ENCODE peak calls at places on chromosomes 5 and 9, in five cellular contexts. W is CD8-positive, alpha-beta memory T cell; H is caudate nucleus; Z is brain microvascular endothelial cell; I is keratinocyte. Y is an unnamed sample.

GRCh38 chr5:173789031-173789920 is 98.9 kb upstream of the CPEB4 start:
- DNase-seq in W (no peak), H (no peak), Z (peak), I (no peak), Y (no peak)

GRCh38 chr9:109801484-109801883 is 21.5 kb downstream of the PALM2AKAP2 start:
- DNase-seq in W (no peak), H (no peak), Z (no peak), I (no peak), Y (no peak)

GRCh38 chr5:58972301-58972700 is 389.4 kb downstream of the RAB3C start:
- DNase-seq in W (no peak), H (no peak), Z (peak), I (no peak), Y (no peak)

GRCh38 chr9:105436753-105437152 is 11.1 kb upstream of the FSD1L start:
- DNase-seq in W (no peak), H (no peak), Z (no peak), I (no peak), Y (no peak)

GRCh38 chr5:68116868-68117411 is 98.6 kb upstream of the PIK3R1 start:
- DNase-seq in W (no peak), H (no peak), Z (no peak), I (no peak), Y (no peak)

GRCh38 chr5:14036947-14037346 is 92.5 kb upstream of the DNAH5 start:
- DNase-seq in W (no peak), H (no peak), Z (no peak), I (no peak), Y (no peak)

GRCh38 chr5:64513492-64513891 is 7.7 kb downstream of the RGS7BP start:
- DNase-seq in W (no peak), H (no peak), Z (no peak), I (no peak), Y (no peak)

GRCh38 chr5:174910245-174910737 is 185.9 kb downstream of the MSX2 start:
- DNase-seq in W (peak), H (peak), Z (peak), I (no peak), Y (no peak)

GRCh38 chr5:57176350-57176857 is 2.5 kb downstream of the GPBP1 start:
- DNase-seq in W (peak), H (no peak), Z (no peak), I (no peak), Y (no peak)

GRCh38 chr9:73412874-73413273 is 261.2 kb downstream of the ANXA1 start:
- DNase-seq in W (no peak), H (no peak), Z (no peak), I (no peak), Y (no peak)

GRCh38 chr5:159185773-159186172 is 23.6 kb downstream of the RNF145 start:
- DNase-seq in W (no peak), H (no peak), Z (no peak), I (no peak), Y (no peak)

DNA sequence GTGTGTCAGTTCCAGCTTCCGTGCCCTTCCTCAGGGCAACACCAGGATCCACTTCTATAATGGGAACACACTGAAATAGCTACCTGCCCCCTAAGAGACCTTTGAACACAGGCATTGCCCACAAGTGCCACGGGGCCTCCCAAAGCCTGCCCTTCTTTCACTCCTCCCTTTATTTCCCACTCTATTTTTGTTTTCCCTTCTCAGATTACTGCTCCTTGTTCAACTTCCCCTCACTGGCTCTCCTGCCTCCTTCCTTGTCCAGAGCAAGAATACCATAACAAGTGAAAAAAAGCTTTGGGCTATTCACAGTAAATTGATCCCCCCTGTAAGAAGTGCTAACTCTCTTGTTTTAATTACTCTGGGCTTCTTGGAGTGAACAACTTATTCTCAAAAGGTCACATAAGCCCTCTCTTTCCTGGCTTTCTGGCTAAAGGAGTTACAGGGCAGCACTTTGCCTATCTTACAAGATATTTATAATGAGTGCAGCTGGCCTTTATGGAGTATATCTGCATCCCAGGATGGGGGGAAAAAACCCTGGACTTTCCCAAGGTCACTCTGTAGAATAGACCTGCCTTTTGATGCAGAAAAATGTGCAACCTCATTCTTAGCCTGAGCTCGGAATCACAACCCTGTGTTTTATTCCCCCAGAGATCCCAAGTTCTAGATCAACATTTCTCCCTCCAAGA is 11.3 kb downstream of the CTXN3 start:
- DNase-seq in W (no peak), H (no peak), Z (no peak), I (no peak), Y (no peak)
- H3K27ac ChIP-seq in W (no peak), H (no peak), Z (no peak), I (no peak), Y (no peak)

DNA sequence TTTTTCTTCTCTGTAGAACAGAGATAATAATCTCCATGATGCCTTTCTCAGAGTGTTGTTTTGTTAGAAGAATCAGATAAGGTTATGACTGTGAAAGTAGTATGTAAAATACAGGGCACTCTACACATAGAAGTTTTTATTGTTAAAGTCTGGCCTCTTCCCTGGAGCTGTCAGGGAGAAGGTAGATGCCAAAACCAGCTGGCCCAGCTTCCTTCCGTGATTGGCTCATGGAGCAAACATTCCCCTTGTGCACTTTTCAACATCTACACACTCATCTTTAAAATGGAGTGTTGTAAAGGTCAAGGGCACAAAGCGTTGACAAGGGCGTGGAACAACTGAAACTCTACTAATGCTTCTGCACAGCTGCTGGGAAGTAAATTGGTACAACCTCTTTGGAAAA is 7.4 kb upstream of the RNF183 start:
- DNase-seq in W (no peak), H (no peak), Z (no peak), I (no peak), Y (no peak)
- H3K27ac ChIP-seq in W (no peak), H (no peak), Z (no peak), I (no peak), Y (no peak)

GRCh38 chr5:149723374-149723773 is 6.7 kb upstream of the PPARGC1B start:
- DNase-seq in W (no peak), H (no peak), Z (no peak), I (no peak), Y (no peak)

GRCh38 chr5:149725296-149725695 is 4.8 kb upstream of the PPARGC1B start:
- DNase-seq in W (no peak), H (no peak), Z (no peak), I (no peak), Y (no peak)

GRCh38 chr5:149727336-149728035 is 2.6 kb upstream of the PPARGC1B start:
- DNase-seq in W (no peak), H (no peak), Z (no peak), I (no peak), Y (no peak)

GRCh38 chr5:149724130-149724850 is 5.8 kb upstream of the PPARGC1B start:
- DNase-seq in W (peak), H (no peak), Z (no peak), I (no peak), Y (no peak)

GRCh38 chr5:149724884-149725283 is 5.2 kb upstream of the PPARGC1B start:
- DNase-seq in W (no peak), H (no peak), Z (no peak), I (no peak), Y (no peak)
- H3K27ac ChIP-seq in W (no peak), H (no peak), Z (no peak), I (no peak), Y (no peak)

DNA sequence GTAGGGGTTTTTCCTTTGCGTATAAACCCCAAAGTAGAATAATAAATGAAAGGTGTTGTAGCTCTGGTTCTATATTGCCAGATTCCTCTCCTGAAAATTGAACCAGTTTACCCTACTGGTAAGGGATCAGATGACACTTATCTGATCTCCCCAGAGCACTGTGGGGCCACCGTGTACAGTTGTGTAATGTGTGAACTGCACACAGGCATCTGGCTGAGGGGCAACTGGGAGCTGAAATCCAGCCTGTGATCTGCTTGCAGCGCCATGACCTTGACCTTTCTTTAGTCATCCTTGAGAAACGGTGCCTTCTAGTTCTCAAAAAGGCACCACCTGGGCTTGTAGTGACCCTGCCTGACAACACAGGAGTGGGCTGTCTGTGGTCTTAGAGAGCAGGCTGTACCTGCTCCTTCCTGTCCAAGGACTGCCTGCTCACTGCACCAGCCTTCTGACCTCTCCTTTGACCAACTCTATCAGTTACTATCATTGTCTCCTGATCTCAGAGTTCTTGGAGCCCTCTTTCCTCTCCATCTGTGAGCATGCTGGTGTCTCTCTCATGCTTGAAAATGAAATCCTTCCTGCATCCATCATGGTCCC is 40.2 kb downstream of the PDE6A start:
- DNase-seq in W (no peak), H (no peak), Z (no peak), I (no peak), Y (no peak)
- H3K27ac ChIP-seq in W (no peak), H (no peak), Z (no peak), I (no peak), Y (no peak)

DNA sequence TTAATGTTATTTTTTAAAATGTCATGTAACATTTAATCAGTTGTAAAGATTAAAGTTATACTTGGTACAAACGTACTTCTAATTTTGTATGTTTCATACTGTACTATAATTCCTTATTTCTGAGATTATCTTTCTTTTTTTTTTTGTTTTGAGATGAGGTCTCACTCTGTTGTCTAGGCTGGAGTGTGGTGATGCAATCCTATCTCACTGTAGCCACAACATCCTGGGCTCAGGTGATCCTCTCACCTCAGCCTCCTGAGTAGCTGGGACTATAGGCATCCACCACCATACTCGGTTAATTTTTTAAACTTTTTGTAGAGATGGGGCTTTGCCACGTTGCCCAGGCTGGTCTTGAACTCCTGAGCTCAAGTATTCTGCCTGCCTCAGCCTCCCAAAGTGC is 28.7 kb downstream of the ANKDD1B start:
- DNase-seq in W (no peak), H (no peak), Z (no peak), I (no peak), Y (no peak)
- H3K27ac ChIP-seq in W (no peak), H (no peak), Z (peak), I (peak), Y (peak)

GRCh38 chr5:3394877-3395599 is 200.6 kb upstream of the IRX1 start:
- DNase-seq in W (no peak), H (no peak), Z (no peak), I (no peak), Y (no peak)

GRCh38 chr5:3394046-3394597 is 201.5 kb upstream of the IRX1 start:
- DNase-seq in W (no peak), H (no peak), Z (no peak), I (no peak), Y (no peak)

GRCh38 chr5:3391210-3391609 is 204.4 kb upstream of the IRX1 start:
- DNase-seq in W (no peak), H (no peak), Z (no peak), I (no peak), Y (no peak)

GRCh38 chr5:3393122-3393963 is 202.3 kb upstream of the IRX1 start:
- DNase-seq in W (no peak), H (no peak), Z (no peak), I (no peak), Y (no peak)

GRCh38 chr5:3392306-3392939 is 203.2 kb upstream of the IRX1 start:
- DNase-seq in W (no peak), H (peak), Z (no peak), I (no peak), Y (no peak)
- H3K27ac ChIP-seq in W (no peak), H (no peak), Z (no peak), I (no peak), Y (no peak)

GRCh38 chr9:37758747-37759146 is 5.1 kb downstream of the TRMT10B start:
- DNase-seq in W (no peak), H (no peak), Z (no peak), I (no peak), Y (no peak)

GRCh38 chr9:37752646-37753488 is 738 bp upstream of the TRMT10B start:
- DNase-seq in W (peak), H (no peak), Z (no peak), I (no peak), Y (no peak)

GRCh38 chr9:37749129-37749528 is 4.5 kb upstream of the TRMT10B start:
- DNase-seq in W (no peak), H (no peak), Z (no peak), I (no peak), Y (no peak)

GRCh38 chr9:37751186-37751585 is 2.4 kb upstream of the TRMT10B start:
- DNase-seq in W (no peak), H (no peak), Z (no peak), I (no peak), Y (no peak)

GRCh38 chr9:37753489-37754190 is at the start of gene TRMT10B:
- DNase-seq in W (peak), H (peak), Z (peak), I (no peak), Y (no peak)
- H3K27ac ChIP-seq in W (peak), H (peak), Z (peak), I (peak), Y (peak)

DNA sequence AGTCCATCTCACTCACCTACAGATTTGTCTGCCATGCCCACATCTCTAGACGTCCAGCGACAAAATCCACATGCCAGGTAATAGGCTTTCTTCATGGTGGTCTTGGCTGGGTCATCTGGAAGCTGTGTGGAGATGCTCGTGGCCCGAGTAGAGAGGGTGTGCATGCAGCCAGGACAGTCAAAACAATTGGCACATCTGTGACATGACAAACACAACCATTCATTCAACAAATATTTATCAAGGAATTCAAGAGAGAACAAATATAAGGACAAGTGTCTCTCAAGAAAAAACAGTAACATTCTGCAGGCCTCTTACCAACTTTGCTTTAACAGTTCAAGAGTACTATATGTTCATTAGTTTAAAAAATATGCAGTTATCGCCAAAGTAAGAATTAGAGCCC is 5.4 kb downstream of the DCTN4 start:
- DNase-seq in W (no peak), H (no peak), Z (no peak), I (no peak), Y (no peak)
- H3K27ac ChIP-seq in W (no peak), H (no peak), Z (no peak), I (no peak), Y (no peak)

GRCh38 chr9:124296094-124296493 is 38.3 kb downstream of the NEK6 start:
- DNase-seq in W (no peak), H (no peak), Z (no peak), I (no peak), Y (no peak)

GRCh38 chr9:124296800-124297552 is 39.2 kb downstream of the NEK6 start:
- DNase-seq in W (no peak), H (no peak), Z (no peak), I (no peak), Y (no peak)

GRCh38 chr9:124298646-124299235 is 41.0 kb downstream of the NEK6 start:
- DNase-seq in W (no peak), H (no peak), Z (no peak), I (peak), Y (no peak)

GRCh38 chr9:124297915-124298645 is 40.3 kb downstream of the NEK6 start:
- DNase-seq in W (no peak), H (no peak), Z (no peak), I (no peak), Y (no peak)

GRCh38 chr9:124297553-124297905 is 39.8 kb downstream of the NEK6 start:
- DNase-seq in W (no peak), H (peak), Z (peak), I (peak), Y (no peak)
- H3K27ac ChIP-seq in W (no peak), H (peak), Z (peak), I (peak), Y (no peak)

GRCh38 chr9:133117271-133118178 is 3.5 kb downstream of the RALGDS start:
- DNase-seq in W (no peak), H (peak), Z (no peak), I (no peak), Y (no peak)
- H3K27ac ChIP-seq in W (no peak), H (peak), Z (no peak), I (no peak), Y (no peak)

Y was measured in epithelial cell of prostate.